ENCODE peak calls at places on chromosomes 11 and 22, in four cellular contexts. B, H, O and D are unnamed samples.

GRCh38 chr11:122690292-122690691 is 34.8 kb downstream of the UBASH3B start:
- DNase-seq in B (no peak), H (no peak), O (no peak), D (no peak)

GRCh38 chr11:72848846-72849466 is 34.7 kb downstream of the ATG16L2 start:
- DNase-seq in B (peak; percentile 28), H (peak; percentile 59), O (peak; percentile 23), D (no peak)

GRCh38 chr11:125494987-125495725 is 909 bp downstream of the FEZ1 start:
- DNase-seq in B (no peak), H (no peak), O (no peak), D (peak; percentile 51)

GRCh38 chr11:63998558-63999348 is 12.5 kb downstream of the OTUB1 start:
- DNase-seq in B (no peak), H (no peak), O (no peak), D (no peak)

GRCh38 chr11:70742553-70743291 is 344.4 kb downstream of the CTTN start:
- DNase-seq in B (no peak), H (no peak), O (no peak), D (no peak)

GRCh38 chr11:112176077-112176476 is 765 bp downstream of the BCO2 start:
- DNase-seq in B (no peak), H (no peak), O (no peak), D (no peak)

GRCh38 chr11:71936825-71937224 is 8.0 kb downstream of the RNF121 start:
- DNase-seq in B (no peak), H (no peak), O (no peak), D (no peak)

GRCh38 chr11:43576834-43577521 is 103.6 kb upstream of the HSD17B12 start:
- DNase-seq in B (no peak), H (peak; percentile 40), O (no peak), D (no peak)

GRCh38 chr11:369336-370018 is at the start of gene B4GALNT4:
- DNase-seq in B (no peak), H (no peak), O (no peak), D (peak; percentile 56)

GRCh38 chr11:61667684-61668320 is 12.4 kb upstream of the DAGLA start:
- DNase-seq in B (no peak), H (no peak), O (no peak), D (no peak)

GRCh38 chr11:95337175-95337957 is 106.4 kb upstream of the SESN3 start:
- DNase-seq in B (peak; percentile 14), H (peak; percentile 43), O (peak; percentile 15), D (peak; percentile 71)

GRCh38 chr22:23405366-23405851 is 174.7 kb downstream of the IGLL1 start:
- DNase-seq in B (no peak), H (no peak), O (no peak), D (no peak)

GRCh38 chr22:46409631-46410210 is 74.2 kb downstream of the TRMU start:
- DNase-seq in B (no peak), H (no peak), O (no peak), D (no peak)

GRCh38 chr11:98835336-98835735 is 185.4 kb upstream of the CNTN5 start:
- DNase-seq in B (no peak), H (no peak), O (no peak), D (no peak)

GRCh38 chr11:103170865-103171264 is 61.6 kb downstream of the DYNC2H1 start:
- DNase-seq in B (no peak), H (no peak), O (no peak), D (no peak)

GRCh38 chr11:83257638-83258229 is 28.4 kb downstream of the CCDC90B start:
- DNase-seq in B (no peak), H (peak; percentile 58), O (no peak), D (no peak)

GRCh38 chr22:31148516-31148915 is 8.2 kb upstream of the PLA2G3 start:
- DNase-seq in B (no peak), H (peak; percentile 9), O (no peak), D (no peak)

GRCh38 chr22:29989446-29989845 is 90.8 kb upstream of the HORMAD2 start:
- DNase-seq in B (no peak), H (no peak), O (no peak), D (no peak)

GRCh38 chr22:29988719-29989118 is 91.5 kb upstream of the HORMAD2 start:
- DNase-seq in B (no peak), H (no peak), O (no peak), D (no peak)

GRCh38 chr22:29994941-29995340 is 85.3 kb upstream of the HORMAD2 start:
- DNase-seq in B (no peak), H (peak; percentile 44), O (no peak), D (no peak)

GRCh38 chr22:29994027-29994715 is 86.1 kb upstream of the HORMAD2 start:
- DNase-seq in B (no peak), H (peak; percentile 8), O (no peak), D (no peak)

GRCh38 chr22:29992341-29993275 is 87.7 kb upstream of the HORMAD2 start:
- DNase-seq in B (no peak), H (peak; percentile 75), O (no peak), D (no peak)
- H3K27ac ChIP-seq in B (no peak overlapping the region), H (peak overlapping the region; percentile 89), O (no peak overlapping the region), D (no peak overlapping the region)

GRCh38 chr11:128473631-128474030 is 113.7 kb downstream of the ETS1 start:
- DNase-seq in B (no peak), H (no peak), O (no peak), D (no peak)
- H3K27ac ChIP-seq in B (peak overlapping the region; percentile 97), H (no peak overlapping the region), O (peak overlapping the region; percentile 94), D (no peak overlapping the region)

GRCh38 chr22:19292262-19293230 is 1.0 kb upstream of the CLTCL1 start:
- DNase-seq in B (no peak), H (no peak), O (no peak), D (peak; percentile 29)

GRCh38 chr22:19291218-19291579 is 320 bp downstream of the CLTCL1 start:
- DNase-seq in B (no peak), H (peak; percentile 61), O (no peak), D (peak; percentile 16)

GRCh38 chr22:19289475-19290161 is 1.9 kb downstream of the CLTCL1 start:
- DNase-seq in B (no peak), H (peak; percentile 52), O (no peak), D (no peak)

GRCh38 chr22:19291580-19292261 is at the start of gene CLTCL1:
- DNase-seq in B (peak; percentile 38), H (peak; percentile 84), O (peak; percentile 69), D (peak; percentile 24)

DNA sequence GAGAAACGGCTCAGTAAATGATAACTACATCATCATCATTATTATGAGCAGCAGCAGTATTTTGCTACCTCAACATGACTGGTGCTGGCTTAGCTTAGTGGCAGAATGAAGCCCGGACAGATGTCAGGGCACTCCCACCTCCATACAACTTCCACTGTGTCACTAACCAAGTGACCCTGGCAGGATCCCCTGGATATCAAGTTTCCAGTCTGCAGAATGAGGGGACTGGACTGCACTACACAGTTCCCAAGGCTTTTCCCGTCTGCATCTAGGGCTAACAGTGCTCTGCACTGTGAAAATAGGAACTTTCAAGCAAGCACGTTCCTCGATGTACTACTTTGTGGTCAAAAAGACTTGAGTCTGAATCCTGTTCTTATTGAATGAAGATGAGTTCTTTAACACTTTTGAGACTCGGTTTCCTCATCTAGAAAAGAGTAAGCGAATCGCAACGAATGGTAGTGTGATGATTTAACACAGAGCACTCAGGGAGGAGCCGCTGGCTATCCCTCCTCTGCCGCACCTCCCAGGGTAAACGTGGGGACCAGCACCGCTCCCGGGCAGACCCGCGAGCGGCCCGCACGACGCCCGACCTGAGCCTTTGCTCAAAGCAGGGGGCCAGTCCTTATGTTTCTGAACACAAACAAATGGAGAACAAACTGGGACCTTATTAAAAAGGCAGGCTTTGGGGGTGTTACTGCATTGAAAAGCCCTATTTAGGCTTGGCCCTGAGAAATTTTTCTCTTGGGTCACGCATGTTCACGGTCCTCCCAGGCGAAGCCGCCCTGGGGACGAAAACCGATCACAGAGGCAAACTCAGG is 910 bp downstream of the CLTCL1 start:
- DNase-seq in B (peak; percentile 1), H (peak; percentile 46), O (no peak), D (no peak)
- H3K27ac ChIP-seq in B (peak overlapping the region; percentile 58), H (peak overlapping the region; percentile 22), O (no peak overlapping the region), D (peak overlapping the region; percentile 43)

GRCh38 chr22:20562607-20563463 is 55.4 kb downstream of the MED15 start:
- DNase-seq in B (no peak), H (no peak), O (no peak), D (no peak)

GRCh38 chr22:20565761-20566160 is 58.4 kb downstream of the MED15 start:
- DNase-seq in B (no peak), H (no peak), O (no peak), D (no peak)

GRCh38 chr22:20563464-20563906 is 56.1 kb downstream of the MED15 start:
- DNase-seq in B (no peak), H (no peak), O (no peak), D (no peak)

GRCh38 chr22:20565079-20565734 is 57.8 kb downstream of the MED15 start:
- DNase-seq in B (no peak), H (no peak), O (no peak), D (no peak)

GRCh38 chr22:20563941-20564371 is 56.5 kb downstream of the MED15 start:
- DNase-seq in B (no peak), H (no peak), O (no peak), D (no peak)
- H3K27ac ChIP-seq in B (no peak overlapping the region), H (no peak overlapping the region), O (peak overlapping the region; percentile 36), D (no peak overlapping the region)

DNA sequence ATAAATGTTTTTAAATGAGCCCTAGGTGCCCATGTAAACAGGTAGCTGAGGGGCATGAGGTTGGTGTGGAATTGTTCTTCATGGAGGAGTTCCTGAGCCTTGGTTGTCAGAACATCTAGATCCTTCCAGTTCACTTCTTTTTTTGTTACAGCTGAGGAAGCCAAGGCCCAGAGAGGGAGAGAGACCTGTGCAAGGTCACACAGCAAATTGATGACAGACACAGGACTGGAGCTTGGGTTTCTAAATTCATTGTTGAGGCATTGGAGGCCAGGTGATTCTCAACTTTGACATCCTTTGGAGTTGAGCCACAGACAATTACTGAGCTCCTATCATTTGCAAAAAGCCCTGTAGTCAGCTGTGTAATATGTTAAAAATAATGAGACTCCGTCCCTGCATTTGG is 73.1 kb upstream of the CRYBB3 start:
- DNase-seq in B (no peak), H (no peak), O (no peak), D (no peak)
- H3K27ac ChIP-seq in B (no peak overlapping the region), H (peak overlapping the region; percentile 88), O (no peak overlapping the region), D (no peak overlapping the region)

DNA sequence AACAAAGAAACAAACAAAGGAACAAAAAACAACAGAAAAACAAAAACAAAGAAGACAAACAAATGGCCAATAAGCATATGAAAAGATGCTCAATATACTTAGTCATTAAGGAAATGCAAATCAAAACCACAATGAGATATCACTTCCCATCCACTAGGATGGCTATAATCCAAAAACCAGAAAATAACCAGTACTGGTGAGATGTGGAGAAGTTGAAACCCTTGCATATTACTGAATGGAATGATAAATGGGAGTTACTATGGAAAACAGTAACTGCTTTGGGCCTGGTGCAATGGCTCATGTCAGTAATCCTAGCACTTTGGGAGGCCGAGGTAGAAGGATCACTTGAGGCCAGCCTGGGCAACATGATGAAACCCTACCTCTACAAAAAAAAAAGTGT is 44.9 kb upstream of the RBFOX2 start:
- DNase-seq in B (no peak), H (no peak), O (no peak), D (no peak)
- H3K27ac ChIP-seq in B (no peak overlapping the region), H (no peak overlapping the region), O (no peak overlapping the region), D (no peak overlapping the region)

DNA sequence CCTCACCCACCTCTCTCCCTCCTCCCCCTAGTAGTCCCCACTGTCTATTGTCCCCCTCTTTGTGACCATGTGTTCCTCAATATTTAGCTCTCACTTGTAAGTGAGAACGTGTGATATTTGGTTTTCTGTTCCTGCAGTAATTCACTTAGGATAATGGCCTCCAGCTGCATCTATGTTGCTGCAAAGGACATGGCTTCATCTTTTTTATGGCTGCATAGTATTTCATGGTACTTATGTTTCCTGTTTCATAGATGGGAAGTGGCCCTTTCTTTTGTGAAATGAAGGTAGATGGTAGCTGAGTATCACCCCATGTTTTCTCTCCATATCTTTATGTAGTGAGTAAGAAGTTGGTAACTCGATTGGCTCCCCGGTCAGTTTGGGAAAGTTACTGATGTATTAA is 66.6 kb upstream of the CREB3L1 start:
- DNase-seq in B (no peak), H (no peak), O (no peak), D (no peak)
- H3K27ac ChIP-seq in B (no peak overlapping the region), H (no peak overlapping the region), O (no peak overlapping the region), D (no peak overlapping the region)

GRCh38 chr11:66867425-66868040 is 10.7 kb downstream of the LRFN4 start:
- DNase-seq in B (no peak), H (no peak), O (no peak), D (no peak)
- H3K27ac ChIP-seq in B (no peak overlapping the region), H (no peak overlapping the region), O (no peak overlapping the region), D (no peak overlapping the region)